ENCODE peak calls at places on chromosomes 5 and 9, in seven cellular contexts. Z is HL-60, B is colonic mucosa, Q is GM12865, E is right lobe of liver, H is fibroblast of mammary gland, F is neural progenitor cell. I is an unnamed sample.

GRCh38 chr9:135461936-135462335 is 17.6 kb upstream of the PPP1R26 start:
- DNase-seq in Z (no peak), B (no peak), Q (no peak), E (no peak), H (no peak), F (no peak), I (no peak)

GRCh38 chr9:127923046-127923445 is 6.2 kb upstream of the ST6GALNAC4 start:
- DNase-seq in Z (no peak), B (no peak), Q (no peak), E (no peak), H (no peak), F (peak), I (no peak)

GRCh38 chr5:57072218-57072892 is 101.5 kb upstream of the GPBP1 start:
- DNase-seq in Z (no peak), B (no peak), Q (no peak), E (no peak), H (no peak), F (peak), I (no peak)

GRCh38 chr5:163696270-163696887 is 191.0 kb downstream of the MAT2B start:
- DNase-seq in Z (peak), B (peak), Q (peak), E (peak), H (peak), F (peak), I (peak)

GRCh38 chr5:2003690-2004365 is 121.1 kb upstream of the IRX4 start:
- DNase-seq in Z (no peak), B (no peak), Q (no peak), E (no peak), H (no peak), F (no peak), I (no peak)

GRCh38 chr5:66814146-66814991 is 218.2 kb downstream of the MAST4 start:
- DNase-seq in Z (no peak), B (peak), Q (peak), E (no peak), H (peak), F (peak), I (peak)

GRCh38 chr5:111545031-111545430 is 32.7 kb upstream of the STARD4 start:
- DNase-seq in Z (no peak), B (no peak), Q (no peak), E (no peak), H (no peak), F (no peak), I (no peak)

GRCh38 chr5:107389130-107389553 is 281.6 kb downstream of the EFNA5 start:
- DNase-seq in Z (no peak), B (peak), Q (peak), E (no peak), H (peak), F (no peak), I (peak)

GRCh38 chr9:6827370-6827949 is 69.7 kb downstream of the KDM4C start:
- DNase-seq in Z (no peak), B (peak), Q (peak), E (no peak), H (peak), F (peak), I (peak)

GRCh38 chr5:34811691-34812090 is 27.3 kb upstream of the TTC23L start:
- DNase-seq in Z (no peak), B (no peak), Q (no peak), E (no peak), H (no peak), F (peak), I (peak)

GRCh38 chr5:145936401-145937131 is at the start of gene SH3RF2:
- DNase-seq in Z (no peak), B (peak), Q (no peak), E (peak), H (peak), F (peak), I (peak)

GRCh38 chr5:163649522-163649921 is 144.1 kb downstream of the MAT2B start:
- DNase-seq in Z (no peak), B (no peak), Q (no peak), E (no peak), H (peak), F (no peak), I (peak)

GRCh38 chr5:170363671-170364070 is 25.5 kb downstream of the KCNMB1 start:
- DNase-seq in Z (peak), B (no peak), Q (no peak), E (no peak), H (no peak), F (no peak), I (no peak)

GRCh38 chr5:157540707-157541451 is 34.7 kb downstream of the ADAM19 start:
- DNase-seq in Z (no peak), B (peak), Q (peak), E (peak), H (peak), F (peak), I (peak)

GRCh38 chr9:7315116-7315515 is 484.5 kb downstream of the DMAC1 start:
- DNase-seq in Z (no peak), B (no peak), Q (no peak), E (no peak), H (peak), F (no peak), I (no peak)

GRCh38 chr5:577800-578199 is 34.3 kb upstream of the CEP72 start:
- DNase-seq in Z (no peak), B (no peak), Q (no peak), E (no peak), H (no peak), F (no peak), I (no peak)

GRCh38 chr9:127388037-127388855 is 8.7 kb upstream of the SLC2A8 start:
- DNase-seq in Z (peak), B (peak), Q (peak), E (no peak), H (peak), F (no peak), I (peak)

GRCh38 chr5:143436871-143437270 is 33.4 kb upstream of the NR3C1 start:
- DNase-seq in Z (no peak), B (no peak), Q (no peak), E (no peak), H (peak), F (no peak), I (no peak)

GRCh38 chr9:133708770-133709611 is 29.2 kb downstream of the SARDH start:
- DNase-seq in Z (no peak), B (no peak), Q (peak), E (peak), H (no peak), F (peak), I (no peak)

GRCh38 chr5:61277781-61278180 is 54.3 kb upstream of the ZSWIM6 start:
- DNase-seq in Z (no peak), B (no peak), Q (no peak), E (no peak), H (no peak), F (no peak), I (no peak)

GRCh38 chr5:61274561-61274960 is 57.5 kb upstream of the ZSWIM6 start:
- DNase-seq in Z (no peak), B (no peak), Q (no peak), E (no peak), H (peak), F (no peak), I (peak)

GRCh38 chr5:61275841-61276240 is 56.2 kb upstream of the ZSWIM6 start:
- DNase-seq in Z (peak), B (no peak), Q (peak), E (peak), H (peak), F (no peak), I (peak)

GRCh38 chr5:61279725-61280124 is 52.3 kb upstream of the ZSWIM6 start:
- DNase-seq in Z (no peak), B (no peak), Q (no peak), E (no peak), H (no peak), F (no peak), I (no peak)

GRCh38 chr5:61277190-61277589 is 54.9 kb upstream of the ZSWIM6 start:
- DNase-seq in Z (no peak), B (no peak), Q (peak), E (no peak), H (peak), F (peak), I (peak)
- TF ChIP-seq CTCF in Z (no peak), B (no peak), Q (no peak), E (peak), H (peak), F (peak), I (peak)

GRCh38 chr5:171764265-171764664 is 21.4 kb upstream of the SMIM23 start:
- DNase-seq in Z (no peak), B (no peak), Q (no peak), E (no peak), H (no peak), F (no peak), I (no peak)

GRCh38 chr5:171773106-171773505 is 12.5 kb upstream of the SMIM23 start:
- DNase-seq in Z (no peak), B (no peak), Q (no peak), E (no peak), H (no peak), F (peak), I (no peak)

GRCh38 chr5:171774418-171774817 is 11.2 kb upstream of the SMIM23 start:
- DNase-seq in Z (no peak), B (no peak), Q (no peak), E (no peak), H (no peak), F (no peak), I (no peak)

GRCh38 chr5:171766875-171767274 is 18.7 kb upstream of the SMIM23 start:
- DNase-seq in Z (no peak), B (no peak), Q (no peak), E (no peak), H (no peak), F (no peak), I (no peak)

GRCh38 chr5:171770153-171770552 is 15.5 kb upstream of the SMIM23 start:
- DNase-seq in Z (no peak), B (no peak), Q (no peak), E (no peak), H (no peak), F (peak), I (no peak)
- TF ChIP-seq CTCF in Z (no peak), B (no peak), Q (no peak), E (no peak), H (no peak), F (peak), I (no peak)

GRCh38 chr9:113906411-113907110 is 30.5 kb downstream of the ZNF618 start:
- DNase-seq in Z (no peak), B (no peak), Q (no peak), E (no peak), H (peak), F (no peak), I (peak)
- TF ChIP-seq CTCF in Z (no peak), B (no peak), Q (no peak), E (no peak), H (no peak), F (no peak), I (no peak)

DNA sequence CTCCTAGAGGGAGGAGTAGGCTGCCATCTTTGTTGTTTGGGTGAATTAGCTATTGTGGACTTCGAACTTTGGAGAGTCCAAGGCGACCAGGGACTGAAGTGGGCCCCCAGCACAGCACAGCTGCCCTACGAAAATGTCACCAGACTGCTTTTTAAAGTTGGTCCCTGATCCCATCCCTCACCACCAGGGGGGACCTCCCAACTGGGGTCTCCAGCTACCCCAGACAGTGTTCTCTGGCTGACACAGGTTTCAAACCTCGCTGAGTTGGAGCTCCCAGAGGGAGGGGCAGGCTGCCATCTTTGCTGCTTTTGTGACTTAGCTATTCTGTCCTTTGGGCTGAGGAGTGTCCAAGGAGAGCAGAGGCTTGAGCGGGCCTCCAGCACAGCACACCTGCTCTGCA is 45.7 kb upstream of the ADRB2 start:
- DNase-seq in Z (no peak), B (no peak), Q (no peak), E (no peak), H (no peak), F (peak), I (no peak)
- TF ChIP-seq CTCF in Z (no peak), B (no peak), Q (no peak), E (no peak), H (no peak), F (peak), I (no peak)

I was measured in fibroblast of the aortic adventitia.